ENCODE peak calls at places on chromosomes 13 and 19, in nine cellular contexts. One of them, this sample, is unnamed.

GRCh38 chr19:17797397-17798201 is 2.7 kb downstream of the B3GNT3 start:
- DNase-seq in stimulated activated CD4-positive, alpha-beta T cell treated with anti-CD3 and anti-CD28 coated beads, Interleukin-12 subunit alpha, Interleukin-12 subunit beta, amount 100 ng/mL, for 24 hours: peak
- DNase-seq in left lung: no peak
- DNase-seq in GM20000: no peak
- DNase-seq in A549: peak
- DNase-seq in activated gamma-delta T cell treated with anti-CD3 and anti-CD28 coated beads, Interleukin-2, amount 50 U/mL, for 16 hours: no peak
- DNase-seq in cardiac muscle cell: no peak
- DNase-seq in mesothelial cell of epicardium: no peak
- DNase-seq in iPS DF 19.7: no peak
- DNase-seq in this sample: peak

GRCh38 chr19:56132316-56132822 is 8.7 kb upstream of the ZNF444 start:
- DNase-seq in A549: no peak
- DNase-seq in mesothelial cell of epicardium: no peak
- DNase-seq in cardiac muscle cell: peak
- DNase-seq in activated gamma-delta T cell treated with anti-CD3 and anti-CD28 coated beads, Interleukin-2, amount 50 U/mL, for 16 hours: no peak
- DNase-seq in iPS DF 19.7: no peak
- DNase-seq in GM20000: no peak
- DNase-seq in stimulated activated CD4-positive, alpha-beta T cell treated with anti-CD3 and anti-CD28 coated beads, Interleukin-12 subunit alpha, Interleukin-12 subunit beta, amount 100 ng/mL, for 24 hours: no peak
- DNase-seq in left lung: no peak
- DNase-seq in this sample: no peak

GRCh38 chr19:47075941-47076340 is 27.5 kb upstream of the TMEM160 start:
- DNase-seq in left lung: peak
- DNase-seq in stimulated activated CD4-positive, alpha-beta T cell treated with anti-CD3 and anti-CD28 coated beads, Interleukin-12 subunit alpha, Interleukin-12 subunit beta, amount 100 ng/mL, for 24 hours: no peak
- DNase-seq in GM20000: no peak
- DNase-seq in mesothelial cell of epicardium: no peak
- DNase-seq in activated gamma-delta T cell treated with anti-CD3 and anti-CD28 coated beads, Interleukin-2, amount 50 U/mL, for 16 hours: no peak
- DNase-seq in iPS DF 19.7: no peak
- DNase-seq in A549: no peak
- DNase-seq in cardiac muscle cell: no peak
- DNase-seq in this sample: no peak

GRCh38 chr19:19487077-19488040 is 28.0 kb downstream of the TSSK6 start:
- DNase-seq in iPS DF 19.7: no peak
- DNase-seq in GM20000: no peak
- DNase-seq in mesothelial cell of epicardium: no peak
- DNase-seq in activated gamma-delta T cell treated with anti-CD3 and anti-CD28 coated beads, Interleukin-2, amount 50 U/mL, for 16 hours: no peak
- DNase-seq in left lung: peak
- DNase-seq in cardiac muscle cell: no peak
- DNase-seq in stimulated activated CD4-positive, alpha-beta T cell treated with anti-CD3 and anti-CD28 coated beads, Interleukin-12 subunit alpha, Interleukin-12 subunit beta, amount 100 ng/mL, for 24 hours: no peak
- DNase-seq in A549: no peak
- DNase-seq in this sample: no peak

GRCh38 chr19:43310221-43310620 is 40.9 kb upstream of the PSG9 start:
- DNase-seq in GM20000: no peak
- DNase-seq in stimulated activated CD4-positive, alpha-beta T cell treated with anti-CD3 and anti-CD28 coated beads, Interleukin-12 subunit alpha, Interleukin-12 subunit beta, amount 100 ng/mL, for 24 hours: no peak
- DNase-seq in A549: no peak
- DNase-seq in left lung: no peak
- DNase-seq in cardiac muscle cell: no peak
- DNase-seq in iPS DF 19.7: no peak
- DNase-seq in mesothelial cell of epicardium: no peak
- DNase-seq in activated gamma-delta T cell treated with anti-CD3 and anti-CD28 coated beads, Interleukin-2, amount 50 U/mL, for 16 hours: no peak
- DNase-seq in this sample: no peak

GRCh38 chr13:105063676-105064075 is 1471.8 kb downstream of the EFNB2 start:
- DNase-seq in activated gamma-delta T cell treated with anti-CD3 and anti-CD28 coated beads, Interleukin-2, amount 50 U/mL, for 16 hours: no peak
- DNase-seq in stimulated activated CD4-positive, alpha-beta T cell treated with anti-CD3 and anti-CD28 coated beads, Interleukin-12 subunit alpha, Interleukin-12 subunit beta, amount 100 ng/mL, for 24 hours: no peak
- DNase-seq in iPS DF 19.7: no peak
- DNase-seq in mesothelial cell of epicardium: no peak
- DNase-seq in GM20000: no peak
- DNase-seq in A549: no peak
- DNase-seq in cardiac muscle cell: no peak
- DNase-seq in left lung: no peak
- DNase-seq in this sample: no peak

GRCh38 chr19:42242071-42242511 is 311 bp downstream of the GSK3A start:
- DNase-seq in stimulated activated CD4-positive, alpha-beta T cell treated with anti-CD3 and anti-CD28 coated beads, Interleukin-12 subunit alpha, Interleukin-12 subunit beta, amount 100 ng/mL, for 24 hours: no peak
- DNase-seq in left lung: no peak
- DNase-seq in A549: no peak
- DNase-seq in iPS DF 19.7: no peak
- DNase-seq in cardiac muscle cell: no peak
- DNase-seq in activated gamma-delta T cell treated with anti-CD3 and anti-CD28 coated beads, Interleukin-2, amount 50 U/mL, for 16 hours: no peak
- DNase-seq in GM20000: no peak
- DNase-seq in mesothelial cell of epicardium: no peak
- DNase-seq in this sample: peak

GRCh38 chr13:28558567-28558966 is 63.6 kb upstream of the FLT1 start:
- DNase-seq in cardiac muscle cell: no peak
- DNase-seq in left lung: no peak
- DNase-seq in A549: no peak
- DNase-seq in GM20000: no peak
- DNase-seq in iPS DF 19.7: no peak
- DNase-seq in activated gamma-delta T cell treated with anti-CD3 and anti-CD28 coated beads, Interleukin-2, amount 50 U/mL, for 16 hours: no peak
- DNase-seq in mesothelial cell of epicardium: no peak
- DNase-seq in stimulated activated CD4-positive, alpha-beta T cell treated with anti-CD3 and anti-CD28 coated beads, Interleukin-12 subunit alpha, Interleukin-12 subunit beta, amount 100 ng/mL, for 24 hours: no peak
- DNase-seq in this sample: no peak

GRCh38 chr19:38655148-38655824 is 7.8 kb downstream of the ACTN4 start:
- DNase-seq in stimulated activated CD4-positive, alpha-beta T cell treated with anti-CD3 and anti-CD28 coated beads, Interleukin-12 subunit alpha, Interleukin-12 subunit beta, amount 100 ng/mL, for 24 hours: peak
- DNase-seq in cardiac muscle cell: no peak
- DNase-seq in GM20000: peak
- DNase-seq in mesothelial cell of epicardium: no peak
- DNase-seq in A549: no peak
- DNase-seq in left lung: no peak
- DNase-seq in activated gamma-delta T cell treated with anti-CD3 and anti-CD28 coated beads, Interleukin-2, amount 50 U/mL, for 16 hours: no peak
- DNase-seq in iPS DF 19.7: no peak
- DNase-seq in this sample: no peak

GRCh38 chr19:41870401-41870873 is 6.6 kb upstream of the CD79A start:
- DNase-seq in activated gamma-delta T cell treated with anti-CD3 and anti-CD28 coated beads, Interleukin-2, amount 50 U/mL, for 16 hours: no peak
- DNase-seq in GM20000: no peak
- DNase-seq in stimulated activated CD4-positive, alpha-beta T cell treated with anti-CD3 and anti-CD28 coated beads, Interleukin-12 subunit alpha, Interleukin-12 subunit beta, amount 100 ng/mL, for 24 hours: no peak
- DNase-seq in left lung: no peak
- DNase-seq in A549: no peak
- DNase-seq in mesothelial cell of epicardium: no peak
- DNase-seq in iPS DF 19.7: no peak
- DNase-seq in cardiac muscle cell: no peak
- DNase-seq in this sample: no peak

GRCh38 chr19:45160870-45161714 is at the start of gene NKPD1:
- DNase-seq in A549: no peak
- DNase-seq in cardiac muscle cell: no peak
- DNase-seq in GM20000: no peak
- DNase-seq in stimulated activated CD4-positive, alpha-beta T cell treated with anti-CD3 and anti-CD28 coated beads, Interleukin-12 subunit alpha, Interleukin-12 subunit beta, amount 100 ng/mL, for 24 hours: no peak
- DNase-seq in mesothelial cell of epicardium: peak
- DNase-seq in activated gamma-delta T cell treated with anti-CD3 and anti-CD28 coated beads, Interleukin-2, amount 50 U/mL, for 16 hours: no peak
- DNase-seq in iPS DF 19.7: no peak
- DNase-seq in left lung: peak
- DNase-seq in this sample: no peak

GRCh38 chr19:40246292-40247073 is 20.0 kb upstream of the CCNP start:
- DNase-seq in mesothelial cell of epicardium: no peak
- DNase-seq in stimulated activated CD4-positive, alpha-beta T cell treated with anti-CD3 and anti-CD28 coated beads, Interleukin-12 subunit alpha, Interleukin-12 subunit beta, amount 100 ng/mL, for 24 hours: no peak
- DNase-seq in left lung: peak
- DNase-seq in iPS DF 19.7: no peak
- DNase-seq in cardiac muscle cell: no peak
- DNase-seq in activated gamma-delta T cell treated with anti-CD3 and anti-CD28 coated beads, Interleukin-2, amount 50 U/mL, for 16 hours: no peak
- DNase-seq in A549: no peak
- DNase-seq in GM20000: no peak
- DNase-seq in this sample: no peak

GRCh38 chr19:29753190-29753933 is 38.3 kb upstream of the C19orf12 start:
- DNase-seq in mesothelial cell of epicardium: no peak
- DNase-seq in GM20000: no peak
- DNase-seq in iPS DF 19.7: no peak
- DNase-seq in left lung: peak
- DNase-seq in stimulated activated CD4-positive, alpha-beta T cell treated with anti-CD3 and anti-CD28 coated beads, Interleukin-12 subunit alpha, Interleukin-12 subunit beta, amount 100 ng/mL, for 24 hours: no peak
- DNase-seq in cardiac muscle cell: no peak
- DNase-seq in activated gamma-delta T cell treated with anti-CD3 and anti-CD28 coated beads, Interleukin-2, amount 50 U/mL, for 16 hours: no peak
- DNase-seq in A549: no peak
- DNase-seq in this sample: no peak

GRCh38 chr13:39273953-39274352 is 235.7 kb downstream of the NHLRC3 start:
- DNase-seq in iPS DF 19.7: peak
- DNase-seq in left lung: no peak
- DNase-seq in cardiac muscle cell: peak
- DNase-seq in A549: no peak
- DNase-seq in mesothelial cell of epicardium: no peak
- DNase-seq in stimulated activated CD4-positive, alpha-beta T cell treated with anti-CD3 and anti-CD28 coated beads, Interleukin-12 subunit alpha, Interleukin-12 subunit beta, amount 100 ng/mL, for 24 hours: no peak
- DNase-seq in GM20000: peak
- DNase-seq in activated gamma-delta T cell treated with anti-CD3 and anti-CD28 coated beads, Interleukin-2, amount 50 U/mL, for 16 hours: no peak
- DNase-seq in this sample: no peak

GRCh38 chr13:44474122-44474910 is 100.7 kb downstream of the SERP2 start:
- DNase-seq in iPS DF 19.7: no peak
- DNase-seq in mesothelial cell of epicardium: no peak
- DNase-seq in activated gamma-delta T cell treated with anti-CD3 and anti-CD28 coated beads, Interleukin-2, amount 50 U/mL, for 16 hours: no peak
- DNase-seq in GM20000: no peak
- DNase-seq in left lung: no peak
- DNase-seq in cardiac muscle cell: peak
- DNase-seq in stimulated activated CD4-positive, alpha-beta T cell treated with anti-CD3 and anti-CD28 coated beads, Interleukin-12 subunit alpha, Interleukin-12 subunit beta, amount 100 ng/mL, for 24 hours: no peak
- DNase-seq in A549: peak
- DNase-seq in this sample: no peak

GRCh38 chr13:47332149-47332548 is 435.3 kb upstream of the HTR2A start:
- DNase-seq in GM20000: no peak
- DNase-seq in A549: no peak
- DNase-seq in mesothelial cell of epicardium: no peak
- DNase-seq in activated gamma-delta T cell treated with anti-CD3 and anti-CD28 coated beads, Interleukin-2, amount 50 U/mL, for 16 hours: no peak
- DNase-seq in left lung: no peak
- DNase-seq in cardiac muscle cell: no peak
- DNase-seq in iPS DF 19.7: no peak
- DNase-seq in stimulated activated CD4-positive, alpha-beta T cell treated with anti-CD3 and anti-CD28 coated beads, Interleukin-12 subunit alpha, Interleukin-12 subunit beta, amount 100 ng/mL, for 24 hours: no peak
- DNase-seq in this sample: no peak

This sample was measured in activated T-helper 9 cell treated with anti-CD3 and anti-CD28 coated beads, Interleukin-2, amount 50 U/mL, for 16 hours.